ENCODE peak calls at places on chromosome 18, in ten cellular contexts. Z, M, R, H, D, F, V, L, I and N are unnamed samples.

GRCh38 chr18:58378411-58378820 is 250.5 kb downstream of the ALPK2 start:
- DNase-seq in Z (no peak), M (no peak), R (no peak), H (no peak), D (no peak), F (no peak), V (no peak), L (no peak), I (no peak), N (no peak)

GRCh38 chr18:42094875-42095274 is 139.8 kb downstream of the PIK3C3 start:
- DNase-seq in Z (no peak), M (no peak), R (no peak), H (no peak), D (no peak), F (no peak), V (no peak), L (no peak), I (no peak), N (no peak)

GRCh38 chr18:63606526-63606925 is 19.4 kb downstream of the SERPINB13 start:
- DNase-seq in Z (no peak), M (peak; percentile 52), R (no peak), H (no peak), D (no peak), F (no peak), V (no peak), L (no peak), I (no peak), N (peak; percentile 9)

GRCh38 chr18:35407871-35408481 is 30.8 kb upstream of the ZNF396 start:
- DNase-seq in Z (peak; percentile 44), M (peak; percentile 64), R (peak; percentile 83), H (peak; percentile 49), D (peak; percentile 56), F (peak; percentile 84), V (no peak), L (peak; percentile 89), I (peak; percentile 41), N (peak; percentile 83)

GRCh38 chr18:49652841-49653240 is 91.0 kb downstream of the LIPG start:
- DNase-seq in Z (no peak), M (no peak), R (peak; percentile 40), H (no peak), D (no peak), F (peak; percentile 36), V (no peak), L (peak; percentile 30), I (no peak), N (no peak)

GRCh38 chr18:38961880-38962279 is 1396.3 kb upstream of the CELF4 start:
- DNase-seq in Z (no peak), M (no peak), R (no peak), H (no peak), D (no peak), F (no peak), V (no peak), L (no peak), I (no peak), N (no peak)

GRCh38 chr18:74775239-74775638 is 177.6 kb downstream of the ZNF407 start:
- DNase-seq in Z (no peak), M (peak; percentile 49), R (peak; percentile 28), H (no peak), D (no peak), F (peak; percentile 21), V (no peak), L (peak; percentile 88), I (peak; percentile 81), N (peak; percentile 52)

GRCh38 chr18:24176727-24177416 is 38.0 kb downstream of the CABYR start:
- DNase-seq in Z (peak; percentile 72), M (peak; percentile 25), R (peak; percentile 71), H (peak; percentile 59), D (peak; percentile 69), F (peak; percentile 69), V (peak; percentile 47), L (peak; percentile 68), I (peak; percentile 10), N (peak; percentile 64)

GRCh38 chr18:65607161-65607560 is 143.7 kb upstream of the CDH7 start:
- DNase-seq in Z (no peak), M (no peak), R (no peak), H (no peak), D (no peak), F (no peak), V (no peak), L (no peak), I (no peak), N (no peak)

GRCh38 chr18:65610939-65611338 is 139.9 kb upstream of the CDH7 start:
- DNase-seq in Z (no peak), M (no peak), R (no peak), H (no peak), D (no peak), F (no peak), V (no peak), L (no peak), I (no peak), N (no peak)

GRCh38 chr18:65606551-65607130 is 144.2 kb upstream of the CDH7 start:
- DNase-seq in Z (no peak), M (no peak), R (no peak), H (no peak), D (no peak), F (no peak), V (no peak), L (peak; percentile 0), I (no peak), N (no peak)

DNA sequence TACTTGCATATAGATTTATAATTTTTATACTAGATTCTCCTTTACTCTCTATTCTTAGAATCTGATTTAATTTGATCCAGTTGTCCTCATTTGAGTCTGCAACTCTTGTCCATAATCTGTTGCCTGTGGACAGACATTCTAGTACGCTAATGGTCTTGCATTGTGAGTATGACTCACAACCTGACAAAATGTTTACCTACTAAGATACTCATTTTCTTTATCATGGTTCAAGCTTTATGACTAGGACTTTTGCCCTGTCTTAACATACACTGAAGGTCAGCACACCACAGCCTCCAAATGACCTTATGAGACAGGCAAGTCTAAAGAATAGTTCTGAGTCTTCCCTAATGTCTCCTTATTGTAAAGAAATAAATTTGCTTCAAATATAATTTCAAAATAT is 142.3 kb upstream of the CDH7 start:
- DNase-seq in Z (no peak), M (no peak), R (no peak), H (no peak), D (no peak), F (no peak), V (no peak), L (no peak), I (no peak), N (no peak)
- TF ChIP-seq CTCF in Z (no peak), M (no peak), R (no peak), H (no peak), D (no peak), F (no peak), V (no peak), L (no peak), I (no peak), N (no peak)

DNA sequence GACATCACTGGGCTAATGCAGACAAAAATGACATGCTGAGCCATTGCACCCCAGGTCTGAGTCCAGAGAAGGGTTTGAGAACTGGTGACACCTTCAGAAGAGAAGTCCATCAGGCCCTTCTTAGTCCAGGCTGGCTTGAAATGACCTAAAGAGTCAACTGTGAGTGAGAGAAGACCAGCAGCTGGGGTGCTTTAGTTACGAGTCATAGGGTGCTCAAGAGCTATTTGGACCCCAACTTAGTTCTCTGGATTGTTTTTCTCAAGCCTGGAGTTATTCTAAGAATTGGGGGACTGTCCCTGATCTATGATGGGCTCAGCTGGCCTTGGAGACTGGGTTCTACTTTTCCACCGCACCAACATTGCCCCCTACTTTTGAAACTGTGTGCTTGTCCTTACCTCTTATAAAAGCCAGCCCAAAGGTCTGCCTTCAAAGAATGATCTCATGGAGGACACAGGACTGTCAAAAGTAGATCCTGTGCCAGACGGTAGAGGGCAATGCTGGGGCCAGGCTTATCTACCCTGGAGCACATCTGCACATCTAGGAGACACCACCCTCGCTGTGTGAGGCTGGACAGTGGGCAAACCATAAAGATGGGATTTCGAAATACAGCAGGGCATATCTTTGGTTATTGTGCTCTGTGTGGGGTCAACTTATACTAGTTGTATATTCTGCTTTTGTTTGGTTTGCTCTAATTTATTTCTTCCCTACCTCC is 333.0 kb upstream of the SLC14A2 start:
- DNase-seq in Z (no peak), M (no peak), R (no peak), H (no peak), D (no peak), F (peak; percentile 1), V (no peak), L (no peak), I (no peak), N (peak; percentile 5)
- TF ChIP-seq CTCF in Z (no peak), M (no peak), R (no peak), H (no peak), D (peak; percentile 5), F (no peak), V (no peak), L (peak; percentile 2), I (no peak), N (no peak)

GRCh38 chr18:55323051-55323994 is 264.7 kb downstream of the TCF4 start:
- DNase-seq in Z (no peak), M (no peak), R (peak; percentile 46), H (no peak), D (no peak), F (peak; percentile 57), V (no peak), L (peak; percentile 46), I (no peak), N (peak; percentile 45)

GRCh38 chr18:55324166-55324565 is 263.8 kb downstream of the TCF4 start:
- DNase-seq in Z (no peak), M (no peak), R (no peak), H (no peak), D (no peak), F (no peak), V (no peak), L (no peak), I (no peak), N (no peak)

GRCh38 chr18:55320399-55321255 is 267.4 kb downstream of the TCF4 start:
- DNase-seq in Z (no peak), M (no peak), R (no peak), H (no peak), D (no peak), F (no peak), V (no peak), L (peak; percentile 39), I (no peak), N (no peak)

GRCh38 chr18:55321268-55322175 is 266.5 kb downstream of the TCF4 start:
- DNase-seq in Z (peak; percentile 87), M (peak; percentile 91), R (peak; percentile 96), H (peak; percentile 94), D (peak; percentile 77), F (peak; percentile 96), V (peak; percentile 90), L (peak; percentile 97), I (peak; percentile 75), N (peak; percentile 97)

DNA sequence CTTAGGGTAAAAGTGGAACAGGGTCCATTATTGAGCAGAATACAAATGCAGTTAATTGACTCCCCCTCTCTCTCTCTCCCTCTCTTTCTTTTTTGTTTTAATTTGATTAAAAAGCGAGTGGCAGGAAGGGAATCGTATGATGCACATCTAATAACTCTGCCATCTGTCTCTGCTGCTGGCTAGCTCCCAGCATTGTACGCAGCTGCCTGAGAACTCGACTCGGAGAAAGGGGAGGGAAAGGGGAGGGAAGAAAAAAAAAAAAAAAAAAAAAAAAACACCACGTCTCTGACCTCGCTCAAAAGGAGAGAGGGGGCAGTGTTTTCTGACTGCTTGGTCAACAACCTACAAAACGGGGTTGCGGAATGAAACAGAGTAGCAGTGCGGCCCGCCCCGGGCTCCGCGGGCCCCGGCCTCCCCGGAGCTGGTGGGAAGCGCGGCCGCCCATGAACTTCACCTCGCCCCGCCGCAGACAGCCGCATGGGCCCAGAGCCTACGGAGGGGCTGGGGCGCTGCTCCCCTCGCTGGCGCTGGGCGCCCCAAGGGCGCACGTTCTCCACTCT is 265.7 kb downstream of the TCF4 start:
- DNase-seq in Z (peak; percentile 72), M (peak; percentile 94), R (peak; percentile 96), H (peak; percentile 88), D (peak; percentile 56), F (peak; percentile 97), V (peak; percentile 83), L (peak; percentile 97), I (peak; percentile 88), N (peak; percentile 97)
- TF ChIP-seq CTCF in Z (no peak), M (peak; percentile 43), R (peak; percentile 26), H (no peak), D (no peak), F (peak; percentile 6), V (no peak), L (peak; percentile 20), I (peak; percentile 9), N (peak; percentile 12)

GRCh38 chr18:67104700-67105284 is 411.7 kb downstream of the DSEL start:
- DNase-seq in Z (peak; percentile 71), M (peak; percentile 34), R (peak; percentile 71), H (no peak), D (peak; percentile 79), F (peak; percentile 76), V (no peak), L (peak; percentile 92), I (peak; percentile 32), N (peak; percentile 25)
- TF ChIP-seq CTCF in Z (peak; percentile 75), M (peak; percentile 83), R (peak; percentile 87), H (peak; percentile 33), D (peak; percentile 71), F (peak; percentile 86), V (no peak), L (peak; percentile 95), I (peak; percentile 86), N (peak; percentile 84)